ENCODE peak calls at places on chromosomes 4 and X, in seven cellular contexts. B is LHCN-M2; F is dermis blood vessel endothelial cell; U is CD8-positive, alpha-beta memory T cell; I is activated T-cell treated with anti-CD3 and anti-CD28 coated beads for 48 hours; L is astrocyte of the cerebellum; M is NB4. N is an unnamed sample.

GRCh38 chrX:69196666-69197065 is 31.4 kb upstream of the PJA1 start:
- DNase-seq in F (no peak), L (no peak), U (no peak), I (no peak), M (no peak), B (no peak), N (no peak)

GRCh38 chr4:122672091-122672490 is 51.2 kb upstream of the IL21 start:
- DNase-seq in U (no peak), F (peak; percentile 57), B (no peak), I (no peak), L (no peak), M (no peak), N (no peak)

GRCh38 chrX:2635366-2635765 is 55.7 kb upstream of the CD99 start:
- DNase-seq in B (no peak), L (no peak), M (no peak), F (no peak), I (no peak), U (no peak), N (no peak)

GRCh38 chr4:23934915-23935314 is 45.1 kb upstream of the PPARGC1A start:
- DNase-seq in M (peak; percentile 66), I (no peak), B (peak; percentile 96), F (no peak), U (no peak), L (peak; percentile 95), N (peak; percentile 82)

GRCh38 chr4:13541720-13542576 is 2.4 kb downstream of the NKX3-2 start:
- DNase-seq in L (no peak), F (no peak), U (no peak), I (no peak), M (no peak), B (no peak), N (no peak)

GRCh38 chrX:109533631-109534030 is 3.0 kb upstream of the NXT2 start:
- DNase-seq in F (peak; percentile 70), U (no peak), L (no peak), B (no peak), I (no peak), M (no peak), N (no peak)

GRCh38 chr4:112897548-112897947 is 151.9 kb upstream of the ANK2 start:
- DNase-seq in M (no peak), F (no peak), U (no peak), B (peak; percentile 49), L (no peak), I (no peak), N (no peak)

GRCh38 chr4:1170156-1170804 is 2.1 kb downstream of the SPON2 start:
- DNase-seq in U (no peak), I (no peak), F (no peak), M (no peak), L (no peak), B (no peak), N (no peak)

GRCh38 chr4:83535520-83535944 is 376 bp upstream of the GPAT3 start:
- DNase-seq in B (peak; percentile 51), I (peak; percentile 18), U (no peak), L (peak; percentile 63), F (peak; percentile 41), M (peak; percentile 56), N (no peak)

GRCh38 chrX:2664497-2664896 is 26.6 kb upstream of the CD99 start:
- DNase-seq in L (no peak), M (no peak), B (peak; percentile 31), I (no peak), U (no peak), F (no peak), N (no peak)

GRCh38 chr4:175622887-175623286 is 189.2 kb downstream of the GPM6A start:
- DNase-seq in B (no peak), F (no peak), I (no peak), L (no peak), U (no peak), M (no peak), N (no peak)

GRCh38 chr4:2353222-2354107 is 65.0 kb downstream of the ZFYVE28 start:
- DNase-seq in B (peak; percentile 72), L (no peak), F (no peak), U (no peak), I (no peak), M (no peak), N (no peak)

GRCh38 chrX:123339201-123339905 is 155.3 kb downstream of the GRIA3 start:
- DNase-seq in F (no peak), I (no peak), B (peak; percentile 40), M (no peak), L (no peak), U (no peak), N (no peak)

GRCh38 chrX:140318306-140318705 is 186.6 kb downstream of the SOX3 start:
- DNase-seq in I (no peak), L (peak; percentile 74), U (no peak), M (peak; percentile 11), F (no peak), B (peak; percentile 39), N (no peak)

GRCh38 chrX:155115174-155115830 is 44.0 kb downstream of the BRCC3 start:
- DNase-seq in U (no peak), F (no peak), M (no peak), I (no peak), B (no peak), L (no peak), N (no peak)

GRCh38 chr4:52234539-52235174 is 183.6 kb downstream of the SPATA18 start:
- DNase-seq in M (peak; percentile 10), F (peak; percentile 40), I (no peak), B (peak; percentile 10), U (no peak), L (peak; percentile 27), N (no peak)

GRCh38 chr4:156962551-156962974 is 9.0 kb downstream of the PDGFC start:
- DNase-seq in I (no peak), U (no peak), L (no peak), B (peak; percentile 84), F (no peak), M (no peak), N (no peak)

GRCh38 chrX:39907964-39908616 is 189.7 kb downstream of the BCOR start:
- DNase-seq in I (no peak), M (peak; percentile 76), U (no peak), L (peak; percentile 75), F (peak; percentile 70), B (peak; percentile 95), N (peak; percentile 81)

GRCh38 chr4:119690871-119691270 is 62.3 kb upstream of the PDE5A start:
- DNase-seq in U (no peak), B (peak; percentile 12), L (no peak), M (peak; percentile 11), F (peak; percentile 2), I (no peak), N (no peak)

GRCh38 chr4:108168213-108168671 is 490 bp downstream of the LEF1 start:
- DNase-seq in M (no peak), I (no peak), F (no peak), L (no peak), B (no peak), U (peak; percentile 61), N (no peak)

GRCh38 chrX:150879855-150880807 is 18.3 kb downstream of the CD99L2 start:
- DNase-seq in L (no peak), M (peak; percentile 9), B (no peak), I (no peak), U (no peak), F (no peak), N (no peak)

N was measured in kidney epithelial cell.